ENCODE peak calls at places on chromosomes 3 and 15, in eight cellular contexts. B, J, E, D, Z, V, M and X are unnamed samples. For H3K36me3 and H3K4me1, the result is how much of the 10 kb centered on the place peaks cover.

GRCh38 chr3:122101646-122102045 is 46.5 kb downstream of the CD86 start:
- DNase-seq in E (no peak), Z (no peak), B (peak), J (no peak), V (no peak), D (peak), M (peak), X (no peak)

GRCh38 chr15:90557651-90558084 is 27.9 kb downstream of the CRTC3 start:
- DNase-seq in M (no peak), J (peak), V (peak), D (peak), E (peak), Z (peak), B (peak), X (no peak)

GRCh38 chr3:99768126-99768525 is 49.5 kb upstream of the CMSS1 start:
- DNase-seq in B (no peak), V (no peak), D (no peak), Z (no peak), M (no peak), J (no peak), E (no peak), X (no peak)

GRCh38 chr15:63856711-63857458 is 23.1 kb upstream of the HERC1 start:
- DNase-seq in B (no peak), V (no peak), E (no peak), D (peak), M (no peak), J (no peak), Z (no peak), X (no peak)

GRCh38 chr3:141370065-141370533 is 1.8 kb downstream of the ZBTB38 start:
- DNase-seq in J (no peak), M (peak), Z (peak), B (peak), V (peak), E (peak), D (peak), X (no peak)

GRCh38 chr3:197454014-197454413 is 101.8 kb downstream of the BDH1 start:
- DNase-seq in Z (no peak), J (no peak), V (no peak), M (peak), E (no peak), D (no peak), B (no peak), X (no peak)

GRCh38 chr3:131221731-131222130 is 159.8 kb upstream of the NUDT16 start:
- DNase-seq in J (no peak), B (no peak), V (no peak), E (no peak), M (peak), D (peak), Z (no peak), X (no peak)

GRCh38 chr3:29497282-29497681 is 216.4 kb downstream of the RBMS3 start:
- DNase-seq in D (no peak), Z (no peak), M (no peak), E (no peak), B (no peak), J (no peak), V (no peak), X (no peak)

GRCh38 chr3:127490271-127491023 is 100.1 kb downstream of the TPRA1 start:
- DNase-seq in Z (peak), E (no peak), B (no peak), V (no peak), D (no peak), J (no peak), M (no peak), X (no peak)

GRCh38 chr3:46626039-46626438 is 13.7 kb downstream of the FAM240A start:
- DNase-seq in M (no peak), J (no peak), B (no peak), E (no peak), V (no peak), D (no peak), Z (peak), X (no peak)

GRCh38 chr3:100254168-100254777 is 6.5 kb upstream of the TBC1D23 start:
- DNase-seq in B (peak), M (peak), D (peak), V (peak), Z (peak), E (no peak), J (no peak), X (no peak)

GRCh38 chr15:28033443-28033842 is 65.7 kb downstream of the OCA2 start:
- DNase-seq in D (no peak), M (no peak), E (no peak), B (no peak), Z (no peak), J (no peak), V (no peak), X (no peak)

GRCh38 chr3:30768703-30769550 is 125.5 kb downstream of the GADL1 start:
- DNase-seq in Z (peak), V (peak), M (peak), B (peak), J (peak), E (peak), D (peak), X (peak)

GRCh38 chr3:119700269-119700919 is 2.4 kb upstream of the CFAP91 start:
- DNase-seq in M (no peak), B (peak), E (no peak), Z (no peak), J (no peak), V (no peak), D (peak), X (no peak)

GRCh38 chr15:63504979-63505841 is 817 bp downstream of the USP3 start:
- DNase-seq in B (peak), J (peak), V (peak), E (no peak), Z (no peak), M (peak), D (peak), X (peak)

GRCh38 chr15:69357773-69358765 is 56.1 kb upstream of the KIF23 start:
- DNase-seq in E (no peak), V (peak), M (no peak), B (peak), J (no peak), Z (no peak), D (peak), X (no peak)

GRCh38 chr3:184593923-184594303 is 32.3 kb downstream of the EPHB3 start:
- DNase-seq in D (no peak), M (no peak), J (no peak), B (no peak), V (no peak), E (no peak), Z (no peak), X (no peak)

GRCh38 chr15:43776718-43777292 is at the start of gene ELL3:
- DNase-seq in J (peak), M (peak), B (peak), V (peak), D (peak), Z (no peak), E (no peak), X (peak)

GRCh38 chr3:48966876-48967361 is 23.1 kb upstream of the P4HTM start:
- DNase-seq in E (no peak), B (no peak), Z (no peak), M (no peak), D (no peak), V (peak), J (peak), X (no peak)

GRCh38 chr3:33139996-33140395 is 26.2 kb downstream of the CRTAP start:
- DNase-seq in J (no peak), E (no peak), B (no peak), D (peak), Z (no peak), V (no peak), M (no peak), X (no peak)

GRCh38 chr3:124584552-124585391 is 145.5 kb upstream of the UMPS start:
- DNase-seq in V (peak), M (peak), D (peak), B (peak), Z (peak), J (peak), E (peak), X (peak)

GRCh38 chr3:143234521-143234920 is 115.0 kb downstream of the CHST2 start:
- DNase-seq in D (peak), Z (no peak), B (no peak), E (no peak), V (no peak), J (no peak), M (no peak), X (no peak)

GRCh38 chr3:65666426-65667091 is 372.2 kb downstream of the MAGI1 start:
- DNase-seq in V (no peak), D (peak), M (no peak), E (no peak), B (no peak), J (no peak), Z (no peak), X (no peak)

GRCh38 chr15:52031542-52031941 is 12.5 kb downstream of the MAPK6 start:
- DNase-seq in Z (no peak), E (no peak), V (no peak), B (no peak), J (no peak), D (peak), M (no peak), X (no peak)
- H3K36me3 ChIP-seq in Z (under half), E (under half), V (under half), B (under half), J (under half), D (under half), M (under half), X (under half)

GRCh38 chr15:38724827-38725226 is 160.2 kb upstream of the RASGRP1 start:
- DNase-seq in M (no peak), J (no peak), E (no peak), B (no peak), V (no peak), D (no peak), Z (no peak), X (no peak)
- TF ChIP-seq CTCF in M (peak), J (no peak), E (no peak), B (no peak), V (no peak), D (no peak), Z (no peak), X (no peak)

DNA sequence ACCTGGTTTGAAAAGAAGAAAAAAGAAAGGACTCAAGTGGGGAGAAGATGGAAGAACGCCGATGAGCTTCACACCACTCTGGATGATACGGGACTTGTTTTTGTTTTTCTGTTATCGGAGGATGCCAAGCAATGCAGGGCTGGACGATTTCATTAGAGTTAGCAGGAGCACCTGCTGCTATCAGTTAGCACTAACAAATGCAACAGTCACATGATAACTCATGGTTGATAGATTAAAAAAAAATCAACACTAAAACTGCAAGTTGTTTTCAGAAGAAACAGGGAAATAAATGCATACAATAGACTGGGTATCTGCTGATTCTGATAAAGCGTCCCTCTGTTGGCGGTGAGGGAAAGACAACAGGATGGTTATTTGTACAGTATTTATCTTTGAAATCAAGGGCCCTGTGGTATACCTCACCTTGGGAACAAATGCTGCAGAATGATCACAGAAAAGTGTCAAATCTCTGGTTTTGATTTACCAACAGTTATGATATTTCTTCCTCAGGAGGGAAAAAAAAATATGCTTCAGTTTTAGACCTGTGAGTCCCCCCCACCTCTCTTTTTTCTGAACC is 575.1 kb downstream of the FOXP1 start:
- DNase-seq in B (no peak), V (no peak), D (no peak), J (no peak), Z (no peak), M (no peak), E (no peak), X (no peak)
- H3K4me1 ChIP-seq in B (half or more), V (under half), D (under half), J (under half), Z (under half), M (under half), E (half or more), X (under half)

GRCh38 chr3:129628169-129628522 is 21.7 kb upstream of the PLXND1 start:
- DNase-seq in B (no peak), M (no peak), V (no peak), D (no peak), E (no peak), J (no peak), Z (no peak), X (no peak)
- H3K36me3 ChIP-seq in B (under half), M (under half), V (under half), D (under half), E (under half), J (under half), Z (under half), X (under half)

GRCh38 chr3:153443961-153444360 is 281.9 kb downstream of the RAP2B start:
- DNase-seq in M (peak), J (no peak), B (no peak), E (no peak), V (no peak), Z (no peak), D (no peak), X (no peak)
- TF ChIP-seq CTCF in M (peak), J (no peak), B (no peak), E (no peak), V (no peak), Z (no peak), D (peak), X (no peak)

GRCh38 chr15:51841401-51842040 is 12.1 kb downstream of the TMOD3 start:
- DNase-seq in D (no peak), Z (no peak), V (no peak), E (no peak), B (no peak), M (peak), J (no peak), X (peak)
- H3K4me1 ChIP-seq in D (under half), Z (half or more), V (under half), E (half or more), B (half or more), M (half or more), J (under half), X (half or more)